ENCODE peak calls at places on chromosomes 11 and 22, in four cellular contexts. One of them, this sample, is unnamed.

GRCh38 chr22:20653795-20654342 is 120.0 kb upstream of the SERPIND1 start:
- DNase-seq in GM12878: no peak
- DNase-seq in K562: peak; percentile 16
- DNase-seq in HL-60: no peak
- DNase-seq in this sample: no peak

GRCh38 chr11:132504501-132505041 is 1027.7 kb downstream of the OPCML start:
- DNase-seq in GM12878: no peak
- DNase-seq in K562: no peak
- DNase-seq in HL-60: no peak
- DNase-seq in this sample: no peak

GRCh38 chr11:125164422-125165110 is at the start of gene PKNOX2:
- DNase-seq in HL-60: peak; percentile 55
- DNase-seq in GM12878: no peak
- DNase-seq in K562: peak; percentile 66
- DNase-seq in this sample: peak; percentile 71

GRCh38 chr11:76600124-76600655 is 70.4 kb downstream of the LRRC32 start:
- DNase-seq in GM12878: no peak
- DNase-seq in HL-60: no peak
- DNase-seq in K562: no peak
- DNase-seq in this sample: no peak

GRCh38 chr11:45473491-45473890 is 187.3 kb upstream of the SYT13 start:
- DNase-seq in K562: no peak
- DNase-seq in GM12878: no peak
- DNase-seq in HL-60: no peak
- DNase-seq in this sample: no peak

GRCh38 chr22:43273902-43274484 is 69.2 kb downstream of the SCUBE1 start:
- DNase-seq in K562: peak; percentile 64
- DNase-seq in GM12878: peak; percentile 13
- DNase-seq in HL-60: peak; percentile 71
- DNase-seq in this sample: peak; percentile 71

GRCh38 chr11:119446434-119446833 is 23.5 kb upstream of the THY1 start:
- DNase-seq in HL-60: no peak
- DNase-seq in K562: no peak
- DNase-seq in GM12878: no peak
- DNase-seq in this sample: no peak

GRCh38 chr11:45752136-45752535 is 52.8 kb upstream of the SLC35C1 start:
- DNase-seq in GM12878: no peak
- DNase-seq in HL-60: no peak
- DNase-seq in K562: no peak
- DNase-seq in this sample: no peak

GRCh38 chr22:19880786-19881569 is 26.3 kb upstream of the GNB1L start:
- DNase-seq in HL-60: no peak
- DNase-seq in GM12878: no peak
- DNase-seq in K562: peak; percentile 87
- DNase-seq in this sample: peak; percentile 15

GRCh38 chr11:46272816-46273427 is 4.5 kb upstream of the CREB3L1 start:
- DNase-seq in GM12878: no peak
- DNase-seq in K562: peak; percentile 35
- DNase-seq in HL-60: no peak
- DNase-seq in this sample: no peak

GRCh38 chr11:48055292-48056132 is 75.2 kb downstream of the PTPRJ start:
- DNase-seq in K562: no peak
- DNase-seq in GM12878: no peak
- DNase-seq in HL-60: peak; percentile 74
- DNase-seq in this sample: no peak

GRCh38 chr22:38952382-38952993 is 4.9 kb upstream of the APOBEC3A start:
- DNase-seq in HL-60: peak; percentile 58
- DNase-seq in K562: no peak
- DNase-seq in GM12878: no peak
- DNase-seq in this sample: no peak

DNA sequence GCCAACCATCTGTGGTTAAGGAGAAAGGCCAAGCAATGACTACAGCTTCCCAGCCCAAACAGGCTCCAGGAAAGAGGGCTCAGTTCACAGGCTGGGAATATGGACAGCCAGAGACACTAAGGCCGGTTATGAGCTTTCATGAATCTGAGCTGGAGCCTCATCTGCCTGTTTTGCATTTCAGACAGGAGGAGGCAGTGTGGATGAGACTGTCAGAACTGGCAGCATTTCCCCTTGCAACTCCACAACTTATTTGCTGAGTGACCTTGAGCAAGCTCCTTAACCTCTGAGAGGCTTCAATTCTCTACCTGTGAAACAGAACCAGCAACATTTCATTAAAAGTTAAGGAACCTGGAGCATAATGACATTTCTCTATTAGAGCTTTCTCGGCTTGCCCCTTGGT is 264.0 kb downstream of the ETS1 start:
- DNase-seq in HL-60: no peak
- DNase-seq in GM12878: no peak
- DNase-seq in K562: no peak
- DNase-seq in this sample: peak; percentile 25
- TF ChIP-seq SPI1 in HL-60: no peak
- TF ChIP-seq SPI1 in GM12878: no peak
- TF ChIP-seq SPI1 in K562: no peak
- TF ChIP-seq SPI1 in this sample: no peak

GRCh38 chr11:13869404-13869886 is 93.1 kb upstream of the SPON1 start:
- DNase-seq in GM12878: no peak
- DNase-seq in K562: no peak
- DNase-seq in HL-60: no peak
- DNase-seq in this sample: no peak
- TF ChIP-seq SPI1 in GM12878: no peak
- TF ChIP-seq SPI1 in K562: no peak
- TF ChIP-seq SPI1 in HL-60: no peak
- TF ChIP-seq SPI1 in this sample: no peak

DNA sequence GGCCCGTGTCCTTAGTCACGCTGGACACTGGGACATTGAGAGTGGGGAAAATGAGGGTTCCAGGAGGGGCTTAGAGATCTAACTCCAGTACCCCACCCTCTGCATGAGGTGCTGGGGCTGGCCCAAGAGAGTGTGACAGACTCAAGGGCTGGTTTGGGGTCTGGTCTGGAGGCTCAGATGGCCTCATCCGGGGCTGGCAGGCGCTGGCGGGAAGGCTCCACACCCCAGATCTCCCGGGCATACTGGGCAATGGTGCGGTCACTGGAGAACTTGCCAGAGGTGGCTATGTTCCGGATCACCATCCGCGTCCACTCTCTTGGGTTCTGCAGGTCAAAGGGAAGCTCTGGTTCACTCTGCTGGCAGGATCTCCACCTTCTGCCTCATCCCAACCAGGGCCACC is 2.5 kb upstream of the RASGRP2 start:
- DNase-seq in GM12878: no peak
- DNase-seq in K562: no peak
- DNase-seq in HL-60: no peak
- DNase-seq in this sample: no peak
- TF ChIP-seq SPI1 in GM12878: no peak
- TF ChIP-seq SPI1 in K562: no peak
- TF ChIP-seq SPI1 in HL-60: no peak
- TF ChIP-seq SPI1 in this sample: no peak

GRCh38 chr11:110093407-110094297 is 460 bp downstream of the ZC3H12C start:
- DNase-seq in GM12878: no peak
- DNase-seq in K562: peak; percentile 31
- DNase-seq in HL-60: no peak
- DNase-seq in this sample: peak; percentile 20
- TF ChIP-seq SPI1 in GM12878: no peak
- TF ChIP-seq SPI1 in K562: no peak
- TF ChIP-seq SPI1 in HL-60: no peak
- TF ChIP-seq SPI1 in this sample: no peak

GRCh38 chr22:31628969-31629723 is 32.9 kb downstream of the PISD start:
- DNase-seq in K562: peak; percentile 50
- DNase-seq in GM12878: no peak
- DNase-seq in HL-60: no peak
- DNase-seq in this sample: no peak

GRCh38 chr22:31628362-31628761 is 33.7 kb downstream of the PISD start:
- DNase-seq in K562: no peak
- DNase-seq in HL-60: no peak
- DNase-seq in GM12878: no peak
- DNase-seq in this sample: no peak

GRCh38 chr22:31629741-31630184 is 32.3 kb downstream of the PISD start:
- DNase-seq in HL-60: no peak
- DNase-seq in K562: no peak
- DNase-seq in GM12878: no peak
- DNase-seq in this sample: no peak

GRCh38 chr22:31630331-31631329 is 31.4 kb downstream of the PISD start:
- DNase-seq in GM12878: no peak
- DNase-seq in HL-60: peak; percentile 90
- DNase-seq in K562: peak; percentile 90
- DNase-seq in this sample: peak; percentile 90

DNA sequence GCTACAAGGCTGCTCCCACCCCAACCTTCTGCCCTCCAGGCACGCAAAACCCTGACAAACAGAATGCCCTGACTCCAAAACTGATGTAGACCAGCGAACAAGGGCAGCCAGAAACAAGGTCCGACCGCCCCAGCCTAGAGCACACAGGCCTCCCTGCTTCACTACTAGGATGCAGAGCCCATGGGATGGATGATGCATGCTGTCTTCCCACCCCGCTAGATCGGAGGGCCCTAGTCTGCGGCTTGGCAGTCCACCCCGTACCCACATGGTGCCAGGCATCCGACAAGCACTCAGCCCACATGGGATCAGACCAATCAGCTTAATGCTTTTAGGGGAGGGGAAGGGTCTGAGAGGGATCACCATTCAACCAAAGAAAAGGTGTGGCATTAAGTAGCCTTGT is 30.6 kb downstream of the PISD start:
- DNase-seq in HL-60: no peak
- DNase-seq in GM12878: no peak
- DNase-seq in K562: no peak
- DNase-seq in this sample: no peak
- TF ChIP-seq SPI1 in HL-60: no peak
- TF ChIP-seq SPI1 in GM12878: no peak
- TF ChIP-seq SPI1 in K562: no peak
- TF ChIP-seq SPI1 in this sample: no peak

DNA sequence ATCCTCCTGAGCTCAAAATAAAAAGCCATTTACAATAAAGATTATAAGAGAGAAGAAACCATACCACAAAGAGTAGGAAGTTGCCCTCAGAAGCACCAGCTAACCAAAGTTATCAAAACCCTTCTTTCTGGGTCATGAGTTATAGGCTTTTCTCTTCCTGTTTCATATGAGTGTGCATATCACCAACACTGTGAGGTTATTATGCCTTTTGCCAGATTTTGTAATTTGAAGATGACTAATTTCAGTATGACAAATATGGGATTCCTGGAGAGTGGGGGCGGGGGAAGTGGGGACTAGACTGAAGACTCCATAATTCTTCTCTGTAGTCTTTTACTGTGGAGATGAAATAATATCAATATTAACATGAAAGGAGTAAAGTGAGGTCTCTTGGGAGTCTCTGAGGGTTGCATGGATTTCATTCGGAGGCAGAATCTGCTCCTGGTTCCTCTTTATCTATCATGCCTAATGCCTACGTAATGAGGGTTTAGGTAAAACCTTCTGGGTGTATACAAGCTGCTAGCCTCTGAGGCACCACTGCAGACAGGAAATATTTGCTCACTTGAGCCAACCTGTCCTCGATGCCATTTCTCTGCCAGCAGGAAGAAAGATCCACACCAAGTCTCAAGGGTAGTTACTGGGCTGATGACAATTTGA is 2.1 kb downstream of the LPXN start:
- DNase-seq in HL-60: peak; percentile 48
- DNase-seq in GM12878: no peak
- DNase-seq in K562: peak; percentile 11
- DNase-seq in this sample: no peak
- TF ChIP-seq SPI1 in HL-60: peak; percentile 35
- TF ChIP-seq SPI1 in GM12878: peak; percentile 70
- TF ChIP-seq SPI1 in K562: no peak
- TF ChIP-seq SPI1 in this sample: peak; percentile 69

DNA sequence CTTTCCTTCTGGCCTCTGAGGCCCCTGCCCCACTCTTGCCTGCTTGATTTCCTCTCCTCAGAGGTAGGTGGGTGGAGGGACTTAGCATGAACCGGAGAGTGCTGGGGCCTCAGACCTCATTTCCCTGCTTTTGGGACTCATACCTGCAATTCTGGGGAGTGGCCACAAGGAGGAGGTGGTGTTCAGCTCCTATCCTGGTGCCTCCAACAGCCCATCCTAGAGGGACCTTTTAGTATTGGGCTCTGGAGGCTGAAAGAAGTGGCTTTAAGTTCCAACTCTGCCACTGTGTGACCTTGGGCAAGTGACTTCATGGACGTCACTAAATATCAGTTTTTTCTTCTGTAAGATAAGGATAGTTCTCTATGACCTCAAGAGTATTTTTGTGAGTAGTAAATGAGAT is 98.6 kb downstream of the KIAA1671 start:
- DNase-seq in HL-60: no peak
- DNase-seq in GM12878: no peak
- DNase-seq in K562: peak; percentile 35
- DNase-seq in this sample: no peak
- TF ChIP-seq SPI1 in HL-60: no peak
- TF ChIP-seq SPI1 in GM12878: no peak
- TF ChIP-seq SPI1 in K562: no peak
- TF ChIP-seq SPI1 in this sample: no peak